ENCODE peak calls at places on chromosomes 16 and 17, in four cellular contexts. O, Z, C and E are unnamed samples.

GRCh38 chr16:28826141-28826540 is 3.3 kb downstream of the ATXN2L start:
- DNase-seq in O (no peak), Z (no peak), C (no peak), E (no peak)

GRCh38 chr16:68754117-68754792 is 17.2 kb downstream of the CDH1 start:
- DNase-seq in O (no peak), Z (no peak), C (no peak), E (no peak)

GRCh38 chr16:1518626-1519135 is 14.8 kb upstream of the TMEM204 start:
- DNase-seq in O (no peak), Z (no peak), C (no peak), E (no peak)

GRCh38 chr17:29379084-29379811 is 10.9 kb upstream of the TAOK1 start:
- DNase-seq in O (no peak), Z (no peak), C (no peak), E (no peak)

GRCh38 chr16:85286066-85286712 is 173.9 kb upstream of the CIBAR2 start:
- DNase-seq in O (peak), Z (no peak), C (no peak), E (no peak)

GRCh38 chr16:26019885-26020284 is 328.1 kb downstream of the HS3ST4 start:
- DNase-seq in O (no peak), Z (no peak), C (no peak), E (no peak)

GRCh38 chr16:55325458-55326109 is 1.6 kb downstream of the IRX6 start:
- DNase-seq in O (no peak), Z (no peak), C (no peak), E (no peak)

GRCh38 chr17:9238340-9239259 is 217.3 kb downstream of the NTN1 start:
- DNase-seq in O (no peak), Z (no peak), C (no peak), E (no peak)

GRCh38 chr16:5024632-5025031 is 9.1 kb downstream of the NAGPA start:
- DNase-seq in O (no peak), Z (no peak), C (no peak), E (no peak)

GRCh38 chr17:48024149-48025039 is 13.2 kb downstream of the COPZ2 start:
- DNase-seq in O (peak), Z (peak), C (peak), E (no peak)

GRCh38 chr17:78789663-78790181 is 7.6 kb upstream of the CYTH1 start:
- DNase-seq in O (peak), Z (peak), C (peak), E (no peak)

GRCh38 chr17:1730345-1731193 is 6.1 kb downstream of the WDR81 start:
- DNase-seq in O (peak), Z (no peak), C (no peak), E (no peak)

GRCh38 chr16:17013067-17013466 is 457.7 kb downstream of the XYLT1 start:
- DNase-seq in O (no peak), Z (no peak), C (no peak), E (no peak)

GRCh38 chr17:40329981-40330794 is 21.2 kb downstream of the RARA start:
- DNase-seq in O (no peak), Z (peak), C (no peak), E (no peak)

GRCh38 chr16:85380905-85381737 is 232.0 kb upstream of the GSE1 start:
- DNase-seq in O (no peak), Z (no peak), C (no peak), E (no peak)

GRCh38 chr16:27618611-27619380 is 68.9 kb downstream of the KATNIP start:
- DNase-seq in O (no peak), Z (no peak), C (no peak), E (no peak)

GRCh38 chr16:63776437-63776836 is 1345.4 kb downstream of the CDH11 start:
- DNase-seq in O (no peak), Z (no peak), C (no peak), E (no peak)

GRCh38 chr17:740240-741055 is 8.1 kb downstream of the TLCD3A start:
- DNase-seq in O (no peak), Z (peak), C (no peak), E (peak)

GRCh38 chr17:19383681-19384470 is 3.1 kb downstream of the MFAP4 start:
- DNase-seq in O (peak), Z (no peak), C (no peak), E (no peak)

GRCh38 chr16:81583893-81584705 is 139.5 kb downstream of the CMIP start:
- DNase-seq in O (peak), Z (no peak), C (no peak), E (no peak)

GRCh38 chr17:71375948-71376347 is 744.9 kb upstream of the SOX9 start:
- DNase-seq in O (no peak), Z (no peak), C (no peak), E (no peak)

GRCh38 chr16:82660966-82661365 is 34.2 kb downstream of the CDH13 start:
- DNase-seq in O (no peak), Z (no peak), C (no peak), E (no peak)

GRCh38 chr16:88599092-88599733 is 29.0 kb downstream of the ZC3H18 start:
- DNase-seq in O (peak), Z (no peak), C (no peak), E (no peak)

GRCh38 chr17:21149626-21150025 is 22.9 kb downstream of the DHRS7B start:
- DNase-seq in O (no peak), Z (no peak), C (no peak), E (no peak)

GRCh38 chr17:42249681-42250446 is 26.3 kb downstream of the STAT5B start:
- DNase-seq in O (no peak), Z (peak), C (peak), E (peak)

GRCh38 chr17:50297407-50297865 is 23.2 kb downstream of the TMEM92 start:
- DNase-seq in O (peak), Z (peak), C (peak), E (peak)

GRCh38 chr16:15906439-15906838 is 18.0 kb upstream of the CEP20 start:
- DNase-seq in O (no peak), Z (no peak), C (no peak), E (no peak)

GRCh38 chr17:76498886-76499667 is 2.1 kb downstream of the RHBDF2 start:
- DNase-seq in O (no peak), Z (no peak), C (no peak), E (peak)

GRCh38 chr16:68289621-68290329 is 21.0 kb downstream of the SLC7A6OS start:
- DNase-seq in O (no peak), Z (peak), C (peak), E (peak)

GRCh38 chr16:23857256-23857891 is 21.6 kb downstream of the PRKCB start:
- DNase-seq in O (no peak), Z (peak), C (no peak), E (no peak)

GRCh38 chr17:75758131-75758905 is 6.7 kb downstream of the GALK1 start:
- DNase-seq in O (no peak), Z (no peak), C (no peak), E (no peak)

GRCh38 chr16:50069060-50069459 is 3.3 kb downstream of the HEATR3 start:
- DNase-seq in O (no peak), Z (no peak), C (no peak), E (no peak)

GRCh38 chr16:2238396-2239230 is 2.4 kb downstream of the DNASE1L2 start:
- DNase-seq in O (no peak), Z (no peak), C (no peak), E (no peak)

GRCh38 chr16:31073073-31073822 is 792 bp downstream of the ZNF668 start:
- DNase-seq in O (peak), Z (peak), C (peak), E (peak)

GRCh38 chr17:52237151-52237550 is 78.6 kb upstream of the CA10 start:
- DNase-seq in O (no peak), Z (no peak), C (no peak), E (no peak)
- TF ChIP-seq CTCF in O (no peak), Z (no peak), C (no peak), E (no peak)

GRCh38 chr16:66372078-66372897 is 5.8 kb downstream of the CDH5 start:
- DNase-seq in O (no peak), Z (no peak), C (no peak), E (no peak)

GRCh38 chr16:66375451-66375850 is 9.0 kb downstream of the CDH5 start:
- DNase-seq in O (no peak), Z (no peak), C (no peak), E (no peak)

GRCh38 chr16:66373667-66374066 is 7.2 kb downstream of the CDH5 start:
- DNase-seq in O (no peak), Z (no peak), C (no peak), E (no peak)

GRCh38 chr16:66372898-66373155 is 6.3 kb downstream of the CDH5 start:
- DNase-seq in O (no peak), Z (no peak), C (no peak), E (no peak)

DNA sequence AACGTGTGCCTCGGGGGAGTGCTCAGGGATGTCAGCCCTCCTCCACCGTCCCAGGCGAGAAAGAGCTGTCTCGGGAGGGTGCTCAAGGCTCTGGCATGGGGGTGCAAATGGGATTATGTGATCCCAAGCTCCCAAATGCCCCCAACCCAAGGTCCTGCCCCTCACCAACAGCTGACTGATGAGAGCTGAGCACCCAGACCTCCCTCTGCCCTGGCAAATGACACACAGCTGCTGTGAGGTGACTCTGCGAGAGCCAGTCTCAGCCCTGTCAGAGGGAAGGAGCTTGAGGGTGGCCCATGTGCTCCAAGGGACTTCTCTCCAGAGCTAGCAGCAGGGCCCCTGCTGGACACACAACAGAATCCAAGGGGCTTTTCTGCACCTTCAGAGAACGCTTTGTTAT is 7.7 kb downstream of the CDH5 start:
- DNase-seq in O (no peak), Z (no peak), C (no peak), E (no peak)
- TF ChIP-seq CTCF in O (no peak), Z (no peak), C (no peak), E (no peak)

GRCh38 chr17:60901222-60901621 is 223.6 kb downstream of the BCAS3 start:
- DNase-seq in O (no peak), Z (no peak), C (no peak), E (no peak)
- TF ChIP-seq CTCF in O (no peak), Z (no peak), C (no peak), E (no peak)

GRCh38 chr16:78478267-78478821 is 378.9 kb downstream of the WWOX start:
- DNase-seq in O (no peak), Z (peak), C (no peak), E (no peak)
- TF ChIP-seq CTCF in O (peak), Z (peak), C (no peak), E (peak)

DNA sequence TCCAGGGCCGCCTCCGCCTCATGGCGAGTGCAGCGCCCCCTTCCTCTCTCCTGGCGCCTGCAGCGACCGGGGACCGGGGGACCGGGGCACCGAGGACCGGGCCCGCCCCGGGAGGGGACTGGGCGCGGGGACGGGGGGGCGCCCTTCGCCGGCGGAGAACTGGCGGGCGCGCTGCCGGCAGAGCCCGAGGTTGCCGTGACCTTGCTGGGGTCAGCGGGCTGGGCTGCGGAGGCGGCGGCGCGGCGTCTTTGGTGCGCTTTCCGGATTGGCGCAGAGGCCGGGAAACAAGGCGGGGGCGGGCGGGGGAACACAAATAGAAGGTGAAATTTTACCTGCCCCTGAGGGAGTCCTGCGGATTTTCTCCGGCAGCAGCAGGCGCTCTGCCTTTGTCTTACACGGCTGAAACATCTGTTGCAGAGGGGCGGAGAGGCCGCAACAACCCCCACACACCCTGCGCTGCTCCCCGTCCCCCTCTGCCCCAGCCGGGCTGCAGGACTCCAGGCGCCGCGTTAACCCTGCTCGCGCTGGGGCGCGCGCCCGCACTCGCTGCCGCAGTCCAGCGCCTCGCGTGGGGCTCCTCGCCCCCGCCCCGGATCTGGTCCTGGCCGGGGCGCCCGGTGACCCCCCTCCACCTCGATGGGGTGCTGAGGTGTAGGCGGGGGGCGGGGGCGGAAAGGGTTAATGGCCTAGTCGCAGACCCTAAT is 53.5 kb downstream of the SREBF1 start:
- DNase-seq in O (peak), Z (peak), C (peak), E (peak)
- TF ChIP-seq CTCF in O (peak), Z (peak), C (peak), E (peak)

GRCh38 chr17:51435171-51435552 is 174.8 kb downstream of the UTP18 start:
- DNase-seq in O (no peak), Z (no peak), C (no peak), E (no peak)

GRCh38 chr17:51430581-51430980 is 170.2 kb downstream of the UTP18 start:
- DNase-seq in O (no peak), Z (no peak), C (no peak), E (no peak)

GRCh38 chr17:51439395-51440229 is 179.3 kb downstream of the UTP18 start:
- DNase-seq in O (no peak), Z (no peak), C (no peak), E (no peak)

GRCh38 chr17:51434434-51435170 is 174.3 kb downstream of the UTP18 start:
- DNase-seq in O (no peak), Z (no peak), C (no peak), E (no peak)

DNA sequence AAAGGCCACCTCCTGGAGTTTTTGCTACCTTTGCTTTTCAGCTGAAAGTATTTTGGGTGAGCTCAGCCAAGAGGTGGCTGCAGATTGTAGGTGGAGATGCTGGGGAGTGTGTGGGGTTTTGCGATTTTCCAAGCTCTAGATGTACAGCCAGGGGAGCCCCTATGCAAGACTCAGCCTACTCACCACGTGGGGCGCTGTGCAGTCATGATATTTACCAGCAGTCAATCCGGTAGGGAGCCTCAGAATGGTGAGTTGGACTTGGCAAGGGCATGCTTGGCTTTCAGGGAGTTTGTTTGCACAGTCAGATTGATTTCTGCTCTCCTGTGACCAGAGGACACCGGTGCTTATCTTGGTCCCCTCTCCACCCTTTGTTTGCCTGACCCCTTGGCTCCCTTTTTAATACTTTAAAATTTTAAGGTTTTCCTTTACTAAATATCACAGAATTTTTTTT is 175.3 kb downstream of the UTP18 start:
- DNase-seq in O (no peak), Z (peak), C (peak), E (peak)
- TF ChIP-seq CTCF in O (peak), Z (no peak), C (no peak), E (peak)

GRCh38 chr16:6362321-6362720 is 970.3 kb upstream of the RBFOX1 start:
- DNase-seq in O (no peak), Z (no peak), C (no peak), E (no peak)

GRCh38 chr16:6356881-6357280 is 975.8 kb upstream of the RBFOX1 start:
- DNase-seq in O (no peak), Z (no peak), C (no peak), E (no peak)

GRCh38 chr16:6363891-6364607 is 968.6 kb upstream of the RBFOX1 start:
- DNase-seq in O (no peak), Z (no peak), C (no peak), E (no peak)

DNA sequence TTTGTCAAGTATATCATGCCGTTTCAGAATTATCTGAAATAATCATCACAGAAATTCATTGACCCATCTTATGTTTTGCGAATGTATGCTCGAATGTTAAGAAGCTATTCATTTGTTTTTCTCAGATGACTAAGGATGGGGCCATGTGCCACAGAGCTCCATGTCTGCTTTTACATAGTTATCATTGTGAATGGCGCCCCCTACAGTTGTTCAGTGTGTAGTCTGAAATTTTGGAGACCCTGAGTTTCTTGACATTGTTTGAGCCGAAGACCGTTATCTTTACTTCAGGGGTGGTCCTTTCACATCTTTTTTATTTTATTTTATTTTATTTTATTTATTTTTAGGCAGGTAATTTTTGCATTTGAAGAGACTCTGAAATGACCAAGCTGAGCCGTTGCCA is 972.0 kb upstream of the RBFOX1 start:
- DNase-seq in O (no peak), Z (no peak), C (no peak), E (no peak)
- TF ChIP-seq CTCF in O (no peak), Z (no peak), C (no peak), E (no peak)

GRCh38 chr16:83973581-83974385 is 5.7 kb downstream of the NECAB2 start:
- DNase-seq in O (no peak), Z (no peak), C (no peak), E (no peak)
- TF ChIP-seq CTCF in O (no peak), Z (no peak), C (no peak), E (no peak)